ENCODE peak calls at places on chromosomes 6 and 20, in eight cellular contexts. I is small intestine; F is stimulated activated CD4-positive, alpha-beta T cell treated with anti-CD3 and anti-CD28 coated beads, Interleukin-1b, Interleukin-23, amount 100 ng/mL, for 4 hours; B is germinal center; J is kidney tubule cell; Q is NCI-H226; M is uterus; K is aorta. Z is an unnamed sample.

GRCh38 chr6:161369339-161369738 is 95.5 kb upstream of the AGPAT4 start:
- DNase-seq in Q (peak), F (no peak), K (no peak), M (no peak), B (no peak), J (peak), I (peak), Z (no peak)

GRCh38 chr6:2111162-2111677 is 134.2 kb downstream of the GMDS start:
- DNase-seq in M (no peak), B (no peak), F (no peak), Q (peak), I (no peak), J (peak), K (no peak), Z (no peak)

GRCh38 chr6:36820700-36821580 is 18.3 kb downstream of the CPNE5 start:
- DNase-seq in J (peak), B (no peak), I (no peak), K (no peak), Q (peak), M (no peak), F (no peak), Z (no peak)

GRCh38 chr6:4358414-4359107 is 223.2 kb upstream of the ECI2 start:
- DNase-seq in K (peak), I (peak), F (no peak), J (peak), M (peak), Q (peak), B (no peak), Z (no peak)

GRCh38 chr6:4487538-4487937 is 288.7 kb upstream of the CDYL start:
- DNase-seq in F (no peak), J (peak), Q (no peak), K (no peak), B (no peak), M (no peak), I (peak), Z (no peak)

GRCh38 chr6:40353197-40353966 is 233.8 kb downstream of the LRFN2 start:
- DNase-seq in F (no peak), B (no peak), J (no peak), M (no peak), Q (no peak), K (no peak), I (peak), Z (no peak)

GRCh38 chr6:128882560-128882959 is 378 bp upstream of the LAMA2 start:
- DNase-seq in J (no peak), M (no peak), K (no peak), B (no peak), I (no peak), F (no peak), Q (no peak), Z (no peak)

GRCh38 chr20:22232923-22233322 is 351.4 kb downstream of the FOXA2 start:
- DNase-seq in I (no peak), J (no peak), Q (no peak), K (no peak), B (no peak), M (no peak), F (no peak), Z (no peak)

GRCh38 chr6:170243791-170244291 is 47.0 kb downstream of the DLL1 start:
- DNase-seq in Q (no peak), B (no peak), K (peak), I (peak), M (no peak), F (no peak), J (no peak), Z (no peak)

GRCh38 chr6:27839303-27840081 is 72.7 kb downstream of the OR2B2 start:
- DNase-seq in J (peak), B (no peak), Q (peak), M (peak), F (no peak), I (peak), K (peak), Z (no peak)

GRCh38 chr6:22825210-22825609 is 255.8 kb downstream of the HDGFL1 start:
- DNase-seq in B (no peak), F (no peak), I (peak), Q (no peak), M (no peak), K (no peak), J (peak), Z (no peak)

GRCh38 chr20:11849976-11850670 is 67.6 kb upstream of the BTBD3 start:
- DNase-seq in I (no peak), K (no peak), Q (peak), J (peak), M (peak), B (no peak), F (no peak), Z (no peak)

GRCh38 chr20:8481636-8482035 is 349.6 kb downstream of the PLCB1 start:
- DNase-seq in J (no peak), M (no peak), K (no peak), I (no peak), B (no peak), F (no peak), Q (no peak), Z (no peak)

GRCh38 chr6:33691456-33692077 is 19.9 kb downstream of the UQCC2 start:
- DNase-seq in B (no peak), F (no peak), K (no peak), J (no peak), M (no peak), I (no peak), Q (no peak), Z (no peak)

GRCh38 chr6:136426627-136427377 is 123.4 kb downstream of the MAP7 start:
- DNase-seq in J (no peak), Q (no peak), K (no peak), M (no peak), F (no peak), B (no peak), I (no peak), Z (no peak)

GRCh38 chr6:27592481-27593199 is 119.7 kb upstream of the ZNF184 start:
- DNase-seq in F (peak), I (peak), B (no peak), M (no peak), Q (peak), K (no peak), J (peak), Z (peak)

Z was measured in central memory CD4-positive, alpha-beta T cell.